ENCODE peak calls at places on chromosomes 12 and 14, in six cellular contexts. I is adipocyte, E is bronchial epithelial cell, D is breast epithelium, Z is thoracic aorta, O is AG09309. G is an unnamed sample.
A peak's percentile ranks its signal among the peaks of the same experiment; 100 is the strongest.

GRCh38 chr14:56122306-56122705 is 4.1 kb downstream of the PELI2 start:
- DNase-seq in I (peak; percentile 50), E (no peak), D (no peak), Z (no peak), O (no peak), G (no peak)

GRCh38 chr14:26088260-26088659 is 509.6 kb downstream of the NOVA1 start:
- DNase-seq in I (no peak), E (no peak), D (no peak), Z (no peak), O (no peak), G (no peak)

GRCh38 chr12:109625131-109625559 is 51.6 kb downstream of the MVK start:
- DNase-seq in I (peak; percentile 50), E (peak; percentile 23), D (no peak), Z (no peak), O (peak; percentile 14), G (no peak)

GRCh38 chr14:100313464-100314230 is 7.4 kb upstream of the SLC25A29 start:
- DNase-seq in I (no peak), E (no peak), D (no peak), Z (no peak), O (no peak), G (no peak)

GRCh38 chr14:61203059-61203753 is 77.9 kb downstream of the TMEM30B start:
- DNase-seq in I (no peak), E (no peak), D (no peak), Z (no peak), O (no peak), G (peak; percentile 69)

GRCh38 chr14:52640137-52640536 is 55.2 kb downstream of the ERO1A start:
- DNase-seq in I (no peak), E (no peak), D (no peak), Z (no peak), O (no peak), G (no peak)

GRCh38 chr12:105064564-105065222 is 19.6 kb downstream of the ALDH1L2 start:
- DNase-seq in I (no peak), E (no peak), D (no peak), Z (no peak), O (no peak), G (no peak)

GRCh38 chr14:89359477-89360222 is 57.4 kb downstream of the FOXN3 start:
- DNase-seq in I (no peak), E (no peak), D (no peak), Z (no peak), O (no peak), G (no peak)

GRCh38 chr14:65229431-65230286 is 127.3 kb upstream of the MAX start:
- DNase-seq in I (peak; percentile 66), E (no peak), D (no peak), Z (no peak), O (no peak), G (no peak)

GRCh38 chr12:68611094-68611818 is 557 bp downstream of the RAP1B start:
- DNase-seq in I (peak; percentile 77), E (peak; percentile 42), D (peak; percentile 57), Z (no peak), O (no peak), G (no peak)

GRCh38 chr14:56196274-56196673 is 78.1 kb downstream of the PELI2 start:
- DNase-seq in I (peak; percentile 79), E (no peak), D (no peak), Z (no peak), O (peak; percentile 29), G (peak; percentile 25)

GRCh38 chr12:2974560-2974971 is 15.4 kb downstream of the TEAD4 start:
- DNase-seq in I (no peak), E (no peak), D (no peak), Z (no peak), O (no peak), G (no peak)

GRCh38 chr14:29215853-29216252 is 449.3 kb downstream of the FOXG1 start:
- DNase-seq in I (no peak), E (peak; percentile 92), D (no peak), Z (no peak), O (no peak), G (no peak)

GRCh38 chr12:22287776-22288621 is 46.5 kb downstream of the ST8SIA1 start:
- DNase-seq in I (no peak), E (peak; percentile 86), D (no peak), Z (no peak), O (no peak), G (no peak)

GRCh38 chr14:45990252-45990651 is 661.3 kb downstream of the RPL10L start:
- DNase-seq in I (no peak), E (peak; percentile 4), D (no peak), Z (no peak), O (no peak), G (no peak)

DNA sequence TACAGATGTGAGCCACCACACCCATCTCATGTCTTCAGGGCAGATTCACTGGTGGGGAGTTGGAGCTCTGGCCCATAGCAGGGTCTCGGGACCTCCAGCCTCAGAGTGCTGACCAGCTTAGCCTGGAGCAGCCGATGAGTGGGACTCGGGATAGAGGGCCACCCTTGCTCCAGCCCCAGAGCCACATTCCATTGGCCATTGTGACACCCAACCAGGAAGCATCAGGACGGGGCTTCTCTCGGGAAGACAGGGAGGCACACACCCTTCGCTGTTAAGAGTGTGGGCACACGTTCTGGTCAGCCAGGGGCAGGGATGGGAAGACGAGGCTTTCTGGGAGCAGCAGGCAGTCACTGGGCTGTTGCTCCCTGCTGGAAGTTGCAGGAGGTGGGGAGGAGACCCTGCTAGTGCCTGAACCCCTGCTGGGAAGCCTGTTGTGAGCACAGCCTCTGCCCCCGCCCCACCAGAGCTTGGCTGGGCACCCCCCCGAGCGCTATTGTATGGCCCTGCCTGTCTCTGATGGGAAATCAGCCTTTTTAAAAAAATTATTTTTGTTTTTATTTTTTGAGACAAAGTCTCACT is 1.6 kb downstream of the ADGRD1 start:
- DNase-seq in I (no peak), E (no peak), D (no peak), Z (no peak), O (no peak), G (no peak)
- H3K4me3 ChIP-seq in I (peak overlapping the region; percentile 84), E (no peak overlapping the region), D (peak overlapping the region; percentile 65), Z (no peak overlapping the region), O (no peak overlapping the region), G (no peak overlapping the region)

DNA sequence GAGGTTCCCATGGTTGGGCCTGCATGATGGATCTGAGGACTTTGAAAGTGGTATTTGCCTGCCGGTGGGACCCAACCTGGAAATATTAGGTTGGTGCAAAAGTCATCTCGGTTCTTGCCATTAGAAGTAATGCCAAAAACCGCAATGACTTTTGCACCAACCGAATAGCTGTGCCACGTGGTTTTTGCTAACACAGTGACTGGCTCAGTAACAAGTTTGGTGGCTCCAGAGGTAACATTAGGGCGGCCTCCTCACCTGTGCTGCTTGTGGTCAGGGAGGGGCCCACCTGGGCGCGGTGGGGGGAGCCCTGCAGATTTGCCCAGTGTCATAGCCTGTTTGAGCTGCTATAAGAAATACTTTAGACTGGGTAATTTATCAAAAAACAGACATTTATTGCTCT is 1.8 kb downstream of the BDKRB2 start:
- DNase-seq in I (no peak), E (no peak), D (no peak), Z (no peak), O (no peak), G (no peak)
- H3K4me3 ChIP-seq in I (peak overlapping the region; percentile 84), E (no peak overlapping the region), D (peak overlapping the region; percentile 43), Z (no peak overlapping the region), O (peak overlapping the region; percentile 10), G (peak overlapping the region; percentile 57)

GRCh38 chr12:78088391-78088832 is 257.7 kb downstream of the NAV3 start:
- DNase-seq in I (peak; percentile 42), E (no peak), D (no peak), Z (no peak), O (no peak), G (no peak)
- H3K4me3 ChIP-seq in I (peak overlapping the region; percentile 79), E (no peak overlapping the region), D (peak overlapping the region; percentile 4), Z (peak overlapping the region; percentile 16), O (no peak overlapping the region), G (no peak overlapping the region)

DNA sequence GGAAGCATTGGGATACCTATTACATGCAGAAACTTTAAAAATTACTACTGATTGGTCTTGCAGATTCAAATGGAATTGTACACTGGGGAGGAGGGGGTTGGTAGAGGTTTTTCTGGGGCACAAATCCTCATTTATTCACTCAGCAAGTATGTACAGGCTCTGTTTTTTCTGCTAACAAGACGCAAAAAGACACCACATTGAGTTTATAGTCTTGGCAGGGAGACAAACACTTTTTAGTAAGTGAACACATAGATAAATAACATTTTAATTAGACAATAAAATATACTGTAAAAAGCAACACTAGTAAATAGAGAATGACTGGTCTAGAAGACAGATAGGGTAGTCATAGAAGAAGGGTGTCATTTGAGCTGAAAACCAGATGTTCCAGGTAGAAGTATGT is 23.8 kb downstream of the GLIPR1L2 start:
- DNase-seq in I (no peak), E (no peak), D (no peak), Z (no peak), O (peak; percentile 27), G (no peak)
- H3K4me3 ChIP-seq in I (no peak overlapping the region), E (no peak overlapping the region), D (no peak overlapping the region), Z (no peak overlapping the region), O (no peak overlapping the region), G (no peak overlapping the region)